ENCODE peak calls at places on chromosomes 5 and 9, in six cellular contexts. B is fibroblast of mammary gland, I is MCF 10A, Q is fibroblast of lung, A is tibial artery, J is neural crest cell. R is an unnamed sample.

GRCh38 chr5:141617128-141617527 is 1.7 kb downstream of the DIAPH1 start:
- DNase-seq in A (no peak), Q (no peak), I (no peak), B (peak), J (no peak), R (no peak)

GRCh38 chr5:132017738-132018625 is 6.5 kb upstream of the ACSL6 start:
- DNase-seq in I (no peak), B (no peak), Q (no peak), J (no peak), A (no peak), R (no peak)

GRCh38 chr5:153513171-153513570 is 22.7 kb downstream of the GRIA1 start:
- DNase-seq in J (no peak), I (no peak), Q (peak), A (no peak), B (peak), R (no peak)

GRCh38 chr5:73418244-73418691 is 30.3 kb downstream of the FOXD1 start:
- DNase-seq in J (no peak), B (no peak), A (peak), Q (peak), I (no peak), R (no peak)

GRCh38 chr9:130118841-130119520 is 53.2 kb upstream of the NCS1 start:
- DNase-seq in I (no peak), A (no peak), Q (peak), B (peak), J (no peak), R (no peak)

GRCh38 chr5:132380741-132381140 is 11.2 kb downstream of the SLC22A5 start:
- DNase-seq in B (no peak), A (no peak), Q (no peak), I (no peak), J (no peak), R (no peak)

GRCh38 chr9:107727113-107727780 is 237.7 kb upstream of the KLF4 start:
- DNase-seq in J (no peak), B (peak), I (no peak), Q (peak), A (no peak), R (no peak)

GRCh38 chr9:100167912-100168775 is 69.1 kb downstream of the INVS start:
- DNase-seq in I (no peak), A (no peak), Q (peak), J (no peak), B (peak), R (no peak)

GRCh38 chr9:121362813-121363585 is 7.1 kb downstream of the STOM start:
- DNase-seq in B (peak), Q (peak), I (peak), A (no peak), J (no peak), R (no peak)

GRCh38 chr9:100990605-100991381 is 37.7 kb upstream of the PLPPR1 start:
- DNase-seq in I (no peak), J (no peak), B (no peak), A (no peak), Q (no peak), R (no peak)

GRCh38 chr9:92325991-92326500 is 293 bp downstream of the CENPP start:
- DNase-seq in J (no peak), A (peak), B (peak), Q (no peak), I (no peak), R (no peak)

GRCh38 chr9:91273853-91274552 is 87.7 kb downstream of the AUH start:
- DNase-seq in A (no peak), Q (peak), B (peak), J (no peak), I (peak), R (no peak)

GRCh38 chr9:124602204-124602603 is 95.0 kb upstream of the NR5A1 start:
- DNase-seq in I (peak), A (no peak), J (no peak), Q (no peak), B (no peak), R (no peak)

GRCh38 chr5:16596541-16596940 is 20.3 kb downstream of the RETREG1 start:
- DNase-seq in A (no peak), J (no peak), Q (peak), I (no peak), B (no peak), R (no peak)

GRCh38 chr9:12813960-12814876 is 39.4 kb downstream of the LURAP1L start:
- DNase-seq in J (no peak), I (peak), A (peak), Q (peak), B (peak), R (no peak)
- TF ChIP-seq CTCF in J (peak), I (peak), A (peak), Q (peak), B (peak), R (peak)

DNA sequence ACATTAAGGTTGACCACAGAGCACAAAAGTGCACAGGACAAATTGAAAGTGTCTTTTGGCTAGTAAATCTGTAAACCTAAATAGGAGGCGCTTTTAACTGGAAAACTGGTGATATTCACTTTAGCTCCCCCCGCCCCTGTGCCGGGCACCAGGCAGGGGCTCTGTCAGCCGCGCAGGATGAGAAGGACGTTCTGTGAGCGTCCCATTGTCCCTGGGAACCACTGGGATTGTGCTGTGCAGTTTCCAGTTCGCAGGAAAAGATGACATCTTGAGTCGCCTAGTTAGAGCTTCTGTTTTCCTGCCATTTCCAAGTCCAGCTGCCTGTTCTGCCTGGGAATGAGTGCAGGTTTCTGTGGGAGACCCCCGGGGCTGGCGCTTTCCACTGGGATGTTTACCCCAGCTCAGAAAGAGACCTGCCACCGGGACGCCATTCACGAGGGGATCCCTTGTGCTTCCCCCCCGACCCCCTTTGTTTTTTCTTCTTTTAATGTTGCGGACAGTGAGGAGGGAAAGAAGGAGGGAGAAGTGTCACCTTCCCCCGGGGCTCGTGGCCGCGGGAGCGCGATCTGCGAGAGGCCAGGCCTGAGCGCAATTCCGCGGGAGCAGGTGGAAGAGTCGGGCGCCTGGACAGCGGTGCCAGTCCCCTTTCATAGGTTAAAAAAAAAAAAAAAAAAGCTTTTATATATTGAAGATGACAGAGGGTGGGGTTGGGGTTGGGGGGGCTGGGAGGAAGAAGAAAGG is 121.5 kb downstream of the RMI1 start:
- DNase-seq in A (no peak), B (no peak), J (peak), I (no peak), Q (no peak), R (no peak)
- TF ChIP-seq CTCF in A (no peak), B (no peak), J (no peak), I (no peak), Q (no peak), R (no peak)

DNA sequence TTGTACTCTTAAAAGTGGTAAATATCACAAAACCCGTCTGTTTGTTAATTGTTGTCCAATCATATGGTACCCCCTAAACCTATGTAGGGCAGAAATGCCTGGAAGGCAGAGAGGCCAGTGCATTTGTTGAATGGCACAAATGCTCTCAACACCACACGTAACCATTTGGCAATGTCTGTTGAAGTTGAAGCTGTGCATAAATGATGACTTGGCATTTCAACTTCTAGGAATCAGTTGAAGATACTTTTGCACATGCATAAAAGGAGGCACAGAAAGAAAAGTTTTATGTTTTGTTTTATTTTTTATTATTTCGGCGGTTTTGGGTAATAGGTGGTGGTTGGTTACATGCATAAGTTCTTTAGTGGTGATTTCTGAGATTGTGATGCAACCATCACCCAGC is 246.6 kb downstream of the TAF11L14 start:
- DNase-seq in I (no peak), J (no peak), A (no peak), Q (no peak), B (no peak), R (no peak)
- TF ChIP-seq CTCF in I (no peak), J (no peak), A (no peak), Q (no peak), B (no peak), R (no peak)

GRCh38 chr9:115992834-115993233 is 160.8 kb upstream of the PAPPA start:
- DNase-seq in A (no peak), Q (peak), B (peak), J (no peak), I (peak), R (no peak)
- TF ChIP-seq CTCF in A (no peak), Q (no peak), B (peak), J (no peak), I (no peak), R (no peak)